ENCODE peak calls at places on chromosomes 13 and 19, in seven cellular contexts. One of them, this sample, is unnamed.

GRCh38 chr19:33125929-33126388 is 6.0 kb upstream of the WDR88 start:
- DNase-seq in B cell: peak; percentile 65
- DNase-seq in tibial nerve: peak; percentile 14
- DNase-seq in Calu3: peak; percentile 64
- DNase-seq in HFFc6: peak; percentile 53
- DNase-seq in fibroblast of pulmonary artery: peak; percentile 78
- DNase-seq in suprapubic skin: no peak
- DNase-seq in this sample: peak; percentile 81

GRCh38 chr19:35216833-35217707 is 11.5 kb downstream of the FAM187B start:
- DNase-seq in Calu3: peak; percentile 66
- DNase-seq in tibial nerve: peak; percentile 83
- DNase-seq in fibroblast of pulmonary artery: no peak
- DNase-seq in B cell: peak; percentile 57
- DNase-seq in suprapubic skin: no peak
- DNase-seq in HFFc6: no peak
- DNase-seq in this sample: peak; percentile 30

GRCh38 chr19:55141696-55142095 is 7.3 kb downstream of the TNNT1 start:
- DNase-seq in B cell: no peak
- DNase-seq in Calu3: no peak
- DNase-seq in tibial nerve: no peak
- DNase-seq in suprapubic skin: no peak
- DNase-seq in fibroblast of pulmonary artery: no peak
- DNase-seq in HFFc6: no peak
- DNase-seq in this sample: no peak

GRCh38 chr13:111573362-111573761 is 252.9 kb downstream of the TEX29 start:
- DNase-seq in Calu3: no peak
- DNase-seq in fibroblast of pulmonary artery: no peak
- DNase-seq in tibial nerve: no peak
- DNase-seq in suprapubic skin: no peak
- DNase-seq in HFFc6: no peak
- DNase-seq in B cell: no peak
- DNase-seq in this sample: no peak

GRCh38 chr19:920051-920857 is 3.1 kb downstream of the KISS1R start:
- DNase-seq in tibial nerve: no peak
- DNase-seq in Calu3: peak; percentile 46
- DNase-seq in HFFc6: no peak
- DNase-seq in B cell: peak; percentile 87
- DNase-seq in fibroblast of pulmonary artery: peak; percentile 30
- DNase-seq in suprapubic skin: no peak
- DNase-seq in this sample: peak; percentile 71

GRCh38 chr19:5907216-5907615 is 2.5 kb downstream of the VMAC start:
- DNase-seq in suprapubic skin: no peak
- DNase-seq in Calu3: no peak
- DNase-seq in B cell: no peak
- DNase-seq in HFFc6: no peak
- DNase-seq in tibial nerve: no peak
- DNase-seq in fibroblast of pulmonary artery: peak; percentile 24
- DNase-seq in this sample: no peak

GRCh38 chr13:42875448-42876269 is 94.3 kb downstream of the FAM216B start:
- DNase-seq in fibroblast of pulmonary artery: peak; percentile 83
- DNase-seq in Calu3: no peak
- DNase-seq in tibial nerve: no peak
- DNase-seq in B cell: no peak
- DNase-seq in HFFc6: no peak
- DNase-seq in suprapubic skin: no peak
- DNase-seq in this sample: no peak

GRCh38 chr13:112209266-112209665 is 142.3 kb downstream of the SOX1 start:
- DNase-seq in suprapubic skin: no peak
- DNase-seq in HFFc6: no peak
- DNase-seq in B cell: no peak
- DNase-seq in fibroblast of pulmonary artery: no peak
- DNase-seq in tibial nerve: no peak
- DNase-seq in Calu3: no peak
- DNase-seq in this sample: no peak

GRCh38 chr13:79711631-79712030 is 230.7 kb downstream of the NDFIP2 start:
- DNase-seq in B cell: no peak
- DNase-seq in Calu3: no peak
- DNase-seq in suprapubic skin: no peak
- DNase-seq in fibroblast of pulmonary artery: no peak
- DNase-seq in HFFc6: no peak
- DNase-seq in tibial nerve: no peak
- DNase-seq in this sample: no peak

GRCh38 chr19:48203227-48203793 is 32.8 kb downstream of the ZSWIM9 start:
- DNase-seq in B cell: no peak
- DNase-seq in suprapubic skin: no peak
- DNase-seq in Calu3: no peak
- DNase-seq in tibial nerve: no peak
- DNase-seq in fibroblast of pulmonary artery: no peak
- DNase-seq in HFFc6: no peak
- DNase-seq in this sample: no peak

GRCh38 chr19:46202426-46202825 is 27.1 kb upstream of the IGFL1 start:
- DNase-seq in Calu3: no peak
- DNase-seq in B cell: no peak
- DNase-seq in HFFc6: no peak
- DNase-seq in suprapubic skin: no peak
- DNase-seq in tibial nerve: no peak
- DNase-seq in fibroblast of pulmonary artery: no peak
- DNase-seq in this sample: no peak

GRCh38 chr19:12985049-12985776 is 10.1 kb upstream of the NFIX start:
- DNase-seq in B cell: peak; percentile 54
- DNase-seq in fibroblast of pulmonary artery: no peak
- DNase-seq in suprapubic skin: peak; percentile 86
- DNase-seq in tibial nerve: peak; percentile 73
- DNase-seq in HFFc6: peak; percentile 52
- DNase-seq in Calu3: peak; percentile 82
- DNase-seq in this sample: no peak

GRCh38 chr19:10966809-10967208 is 6.0 kb downstream of the SMARCA4 start:
- DNase-seq in suprapubic skin: no peak
- DNase-seq in fibroblast of pulmonary artery: no peak
- DNase-seq in HFFc6: no peak
- DNase-seq in Calu3: no peak
- DNase-seq in tibial nerve: no peak
- DNase-seq in B cell: no peak
- DNase-seq in this sample: no peak

GRCh38 chr19:10962863-10963262 is 2.0 kb downstream of the SMARCA4 start:
- DNase-seq in HFFc6: no peak
- DNase-seq in B cell: no peak
- DNase-seq in tibial nerve: no peak
- DNase-seq in suprapubic skin: no peak
- DNase-seq in Calu3: no peak
- DNase-seq in fibroblast of pulmonary artery: no peak
- DNase-seq in this sample: no peak

GRCh38 chr19:10963865-10964264 is 3.0 kb downstream of the SMARCA4 start:
- DNase-seq in HFFc6: no peak
- DNase-seq in tibial nerve: no peak
- DNase-seq in fibroblast of pulmonary artery: no peak
- DNase-seq in suprapubic skin: no peak
- DNase-seq in B cell: no peak
- DNase-seq in Calu3: no peak
- DNase-seq in this sample: no peak

GRCh38 chr19:10965398-10965797 is 4.6 kb downstream of the SMARCA4 start:
- DNase-seq in tibial nerve: no peak
- DNase-seq in B cell: no peak
- DNase-seq in Calu3: no peak
- DNase-seq in fibroblast of pulmonary artery: no peak
- DNase-seq in suprapubic skin: no peak
- DNase-seq in HFFc6: no peak
- DNase-seq in this sample: no peak

GRCh38 chr19:10964903-10965302 is 4.1 kb downstream of the SMARCA4 start:
- DNase-seq in B cell: no peak
- DNase-seq in suprapubic skin: no peak
- DNase-seq in fibroblast of pulmonary artery: no peak
- DNase-seq in Calu3: no peak
- DNase-seq in HFFc6: no peak
- DNase-seq in tibial nerve: no peak
- DNase-seq in this sample: no peak
- TF ChIP-seq CTCF in B cell: no peak
- TF ChIP-seq CTCF in suprapubic skin: no peak
- TF ChIP-seq CTCF in fibroblast of pulmonary artery: no peak
- TF ChIP-seq CTCF in Calu3: no peak
- TF ChIP-seq CTCF in HFFc6: peak; percentile 48
- TF ChIP-seq CTCF in tibial nerve: no peak
- TF ChIP-seq CTCF in this sample: no peak

GRCh38 chr13:27354379-27354778 is 70.0 kb upstream of the GTF3A start:
- DNase-seq in suprapubic skin: no peak
- DNase-seq in HFFc6: peak; percentile 56
- DNase-seq in tibial nerve: no peak
- DNase-seq in B cell: no peak
- DNase-seq in fibroblast of pulmonary artery: peak; percentile 51
- DNase-seq in Calu3: no peak
- DNase-seq in this sample: no peak
- TF ChIP-seq CTCF in suprapubic skin: no peak
- TF ChIP-seq CTCF in HFFc6: peak; percentile 71
- TF ChIP-seq CTCF in tibial nerve: no peak
- TF ChIP-seq CTCF in B cell: no peak
- TF ChIP-seq CTCF in fibroblast of pulmonary artery: peak; percentile 17
- TF ChIP-seq CTCF in Calu3: no peak
- TF ChIP-seq CTCF in this sample: no peak

DNA sequence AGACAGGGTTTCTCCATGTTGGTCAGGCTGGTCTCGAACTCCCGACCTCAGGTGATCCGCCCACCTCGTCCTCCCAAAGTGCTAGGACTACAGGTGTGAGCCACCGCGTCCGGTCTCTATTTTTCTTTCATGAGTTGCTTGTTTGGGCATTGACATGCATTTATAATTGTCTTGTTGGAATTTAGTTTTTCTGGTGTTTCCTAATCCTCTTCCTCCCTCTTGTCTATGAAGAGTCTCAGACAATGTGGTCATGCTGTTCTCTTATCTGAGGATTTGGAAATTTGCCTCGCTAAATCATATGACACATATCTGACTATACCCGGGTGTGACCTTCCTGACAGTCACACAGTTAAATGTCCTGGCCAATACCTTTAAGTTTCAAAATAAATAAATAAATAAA is 7.4 kb upstream of the CEACAM18 start:
- DNase-seq in tibial nerve: no peak
- DNase-seq in Calu3: no peak
- DNase-seq in fibroblast of pulmonary artery: peak; percentile 50
- DNase-seq in B cell: no peak
- DNase-seq in HFFc6: no peak
- DNase-seq in suprapubic skin: no peak
- DNase-seq in this sample: no peak
- TF ChIP-seq CTCF in tibial nerve: no peak
- TF ChIP-seq CTCF in Calu3: no peak
- TF ChIP-seq CTCF in fibroblast of pulmonary artery: no peak
- TF ChIP-seq CTCF in B cell: no peak
- TF ChIP-seq CTCF in HFFc6: no peak
- TF ChIP-seq CTCF in suprapubic skin: no peak
- TF ChIP-seq CTCF in this sample: no peak

DNA sequence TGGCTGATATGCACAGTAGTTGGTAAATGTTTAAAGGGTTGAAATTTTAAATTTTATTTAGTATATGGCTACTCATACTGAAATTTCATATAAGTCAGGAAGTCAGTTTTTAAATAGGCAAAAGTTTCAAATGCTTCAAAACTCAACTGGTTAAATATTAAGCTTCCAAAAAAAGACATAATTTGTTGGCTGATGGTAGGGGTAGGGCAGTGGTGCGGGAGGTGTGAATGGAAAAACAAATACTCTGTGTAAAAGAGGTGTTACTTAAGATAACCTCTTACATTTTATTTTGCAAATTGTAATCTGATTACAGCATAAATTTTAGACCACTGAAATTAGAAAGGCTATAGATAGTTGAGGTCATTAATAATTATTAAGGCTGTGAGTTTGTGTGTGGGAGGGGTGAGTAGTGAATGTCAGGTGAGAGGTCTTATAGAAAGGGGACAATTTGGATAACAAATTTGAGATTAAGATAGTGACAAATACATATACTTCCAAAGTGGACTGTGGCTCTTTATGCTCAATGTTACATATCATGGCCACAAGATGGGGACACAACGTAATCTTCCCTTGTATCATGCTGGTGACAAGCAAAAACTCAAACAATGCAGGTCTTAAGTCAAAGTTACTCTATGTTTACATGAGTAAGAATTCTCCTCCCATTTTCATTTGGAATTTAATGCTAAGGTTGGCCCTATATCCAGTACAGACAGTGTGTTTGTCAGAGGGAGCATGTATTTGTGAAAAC is 36.6 kb upstream of the OXGR1 start:
- DNase-seq in fibroblast of pulmonary artery: peak; percentile 87
- DNase-seq in B cell: no peak
- DNase-seq in Calu3: no peak
- DNase-seq in HFFc6: peak; percentile 37
- DNase-seq in tibial nerve: no peak
- DNase-seq in suprapubic skin: no peak
- DNase-seq in this sample: peak; percentile 17
- TF ChIP-seq CTCF in fibroblast of pulmonary artery: peak; percentile 48
- TF ChIP-seq CTCF in B cell: no peak
- TF ChIP-seq CTCF in Calu3: no peak
- TF ChIP-seq CTCF in HFFc6: peak; percentile 68
- TF ChIP-seq CTCF in tibial nerve: no peak
- TF ChIP-seq CTCF in suprapubic skin: no peak
- TF ChIP-seq CTCF in this sample: no peak

GRCh38 chr19:3500429-3501101 is at the start of gene DOHH:
- DNase-seq in HFFc6: peak; percentile 94
- DNase-seq in fibroblast of pulmonary artery: peak; percentile 98
- DNase-seq in B cell: peak; percentile 96
- DNase-seq in suprapubic skin: peak; percentile 96
- DNase-seq in Calu3: peak; percentile 90
- DNase-seq in tibial nerve: peak; percentile 94
- DNase-seq in this sample: peak; percentile 96
- TF ChIP-seq CTCF in HFFc6: no peak
- TF ChIP-seq CTCF in fibroblast of pulmonary artery: no peak
- TF ChIP-seq CTCF in B cell: no peak
- TF ChIP-seq CTCF in suprapubic skin: no peak
- TF ChIP-seq CTCF in Calu3: no peak
- TF ChIP-seq CTCF in tibial nerve: no peak
- TF ChIP-seq CTCF in this sample: no peak

GRCh38 chr13:45700971-45701900 is 884 bp upstream of the CBY2 start:
- DNase-seq in tibial nerve: no peak
- DNase-seq in Calu3: no peak
- DNase-seq in HFFc6: no peak
- DNase-seq in fibroblast of pulmonary artery: no peak
- DNase-seq in B cell: no peak
- DNase-seq in suprapubic skin: no peak
- DNase-seq in this sample: peak; percentile 29
- TF ChIP-seq CTCF in tibial nerve: no peak
- TF ChIP-seq CTCF in Calu3: no peak
- TF ChIP-seq CTCF in HFFc6: no peak
- TF ChIP-seq CTCF in fibroblast of pulmonary artery: no peak
- TF ChIP-seq CTCF in B cell: no peak
- TF ChIP-seq CTCF in suprapubic skin: no peak
- TF ChIP-seq CTCF in this sample: peak; percentile 59

GRCh38 chr19:17539288-17540117 is 15.9 kb upstream of the COLGALT1 start:
- DNase-seq in tibial nerve: peak; percentile 99
- DNase-seq in suprapubic skin: peak; percentile 99
- DNase-seq in HFFc6: peak; percentile 84
- DNase-seq in fibroblast of pulmonary artery: peak; percentile 97
- DNase-seq in B cell: peak; percentile 98
- DNase-seq in Calu3: peak; percentile 87
- DNase-seq in this sample: peak; percentile 95
- TF ChIP-seq CTCF in tibial nerve: peak; percentile 40
- TF ChIP-seq CTCF in suprapubic skin: peak; percentile 47
- TF ChIP-seq CTCF in HFFc6: peak; percentile 52
- TF ChIP-seq CTCF in fibroblast of pulmonary artery: peak; percentile 31
- TF ChIP-seq CTCF in B cell: no peak
- TF ChIP-seq CTCF in Calu3: no peak
- TF ChIP-seq CTCF in this sample: peak; percentile 18